ENCODE peak calls at places on chromosomes 1 and 21, in eight cellular contexts. S, D, O, U, A, C, G and V are unnamed samples.

GRCh38 chr1:170321113-170321512 is 175.4 kb downstream of the NTMT2 start:
- DNase-seq in C (peak; percentile 53), U (peak; percentile 88), G (no peak), O (no peak), A (no peak), S (no peak), D (no peak), V (no peak)

GRCh38 chr1:4974981-4975685 is 320.7 kb downstream of the AJAP1 start:
- DNase-seq in U (no peak), C (no peak), A (no peak), D (no peak), S (no peak), G (no peak), O (no peak), V (no peak)

GRCh38 chr1:172671591-172671990 is 12.7 kb downstream of the FASLG start:
- DNase-seq in S (no peak), A (no peak), O (no peak), C (peak; percentile 55), U (peak; percentile 81), D (no peak), G (no peak), V (no peak)

GRCh38 chr1:110645962-110646735 is 28.6 kb downstream of the KCNA3 start:
- DNase-seq in G (no peak), A (no peak), D (no peak), S (no peak), U (peak; percentile 3), O (no peak), C (peak; percentile 73), V (no peak)

GRCh38 chr1:21669287-21670058 is at the start of gene RAP1GAP:
- DNase-seq in C (no peak), D (peak; percentile 63), O (peak; percentile 71), A (no peak), S (no peak), U (no peak), G (peak; percentile 61), V (no peak)

GRCh38 chr1:246794261-246795093 is 70.3 kb downstream of the SCCPDH start:
- DNase-seq in O (no peak), U (no peak), S (no peak), C (peak; percentile 9), D (no peak), A (no peak), G (no peak), V (no peak)

GRCh38 chr1:170721621-170722020 is 57.7 kb downstream of the PRRX1 start:
- DNase-seq in O (no peak), S (no peak), G (no peak), A (no peak), D (no peak), C (no peak), U (no peak), V (no peak)

GRCh38 chr1:209647212-209647611 is 5.0 kb downstream of the LAMB3 start:
- DNase-seq in D (no peak), S (no peak), O (peak; percentile 33), G (no peak), A (no peak), C (no peak), U (no peak), V (no peak)

GRCh38 chr21:21559285-21560045 is 561.3 kb downstream of the NCAM2 start:
- DNase-seq in O (no peak), A (no peak), G (no peak), U (peak; percentile 1), C (no peak), S (no peak), D (no peak), V (no peak)

GRCh38 chr1:29991025-29991424 is 732.4 kb downstream of the MATN1 start:
- DNase-seq in C (no peak), O (no peak), U (no peak), A (no peak), D (no peak), S (peak; percentile 70), G (peak; percentile 87), V (no peak)

GRCh38 chr1:166479052-166479631 is 312.3 kb upstream of the FAM78B start:
- DNase-seq in O (peak; percentile 43), G (peak; percentile 49), U (no peak), S (no peak), D (no peak), C (peak; percentile 18), A (peak; percentile 77), V (no peak)

GRCh38 chr1:224429616-224430015 is 5.0 kb downstream of the WDR26 start:
- DNase-seq in A (no peak), C (no peak), D (no peak), O (no peak), S (no peak), G (no peak), U (no peak), V (no peak)

GRCh38 chr1:55314740-55315139 is 99.6 kb upstream of the USP24 start:
- DNase-seq in A (no peak), D (no peak), U (no peak), C (no peak), O (no peak), S (no peak), G (no peak), V (no peak)

GRCh38 chr1:108595510-108595909 is 35.6 kb downstream of the EEIG2 start:
- DNase-seq in U (peak; percentile 12), C (peak; percentile 32), O (no peak), S (no peak), A (no peak), D (no peak), G (no peak), V (no peak)

DNA sequence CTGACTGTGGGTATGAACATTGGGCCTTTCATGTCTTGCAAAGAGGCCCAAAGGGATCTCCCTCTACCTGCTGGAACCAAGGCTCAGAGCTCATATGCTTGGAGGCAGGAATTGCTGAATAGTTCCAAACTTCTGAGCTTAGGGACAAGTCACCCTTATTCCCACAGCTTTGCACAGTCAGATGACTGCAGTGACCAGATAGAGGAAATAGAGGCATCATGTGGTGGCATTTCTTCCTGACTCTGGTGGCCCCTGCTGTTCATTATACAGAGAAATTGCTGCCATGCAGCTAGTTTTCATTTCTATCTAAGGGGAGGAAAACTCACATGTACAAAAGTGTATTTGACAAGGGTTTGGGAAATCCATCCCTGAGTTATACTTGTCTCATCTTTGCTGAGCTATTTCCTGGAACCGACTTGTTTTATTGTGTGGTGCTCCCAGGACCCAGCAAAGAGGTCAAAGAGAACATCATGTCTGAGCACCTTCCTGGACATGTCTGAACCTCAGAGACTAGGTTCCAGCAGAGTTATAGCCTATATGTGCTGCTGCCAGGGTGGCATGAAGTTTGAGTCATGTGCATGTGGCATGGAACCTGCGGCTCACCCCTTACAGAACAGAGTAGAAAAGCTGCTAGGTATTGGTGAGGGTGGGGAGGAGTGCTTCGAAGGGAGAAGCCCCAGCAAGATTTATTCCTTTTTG is 131.2 kb downstream of the PIK3R3 start:
- DNase-seq in A (no peak), D (no peak), C (no peak), O (no peak), S (no peak), U (no peak), G (peak; percentile 8), V (no peak)
- TF ChIP-seq CTCF in A (no peak), D (no peak), C (no peak), O (no peak), S (no peak), U (no peak), G (no peak), V (no peak)

GRCh38 chr21:42314616-42315295 is 453 bp downstream of the TFF3 start:
- DNase-seq in O (no peak), U (no peak), S (no peak), G (no peak), A (no peak), D (no peak), C (no peak), V (no peak)
- H3K4me1 ChIP-seq in O (no peaks in the 10 kb centered on the region), U (peaks cover 3% of the 10 kb centered on the region), S (peaks cover 4% of the 10 kb centered on the region), G (peaks cover 11% of the 10 kb centered on the region), A (peaks cover 5% of the 10 kb centered on the region), D (peaks cover 19% of the 10 kb centered on the region), C (no peaks in the 10 kb centered on the region), V (peaks cover 28% of the 10 kb centered on the region)

GRCh38 chr1:66247415-66248208 is 286.3 kb upstream of the SGIP1 start:
- DNase-seq in G (no peak), O (no peak), D (no peak), A (no peak), C (no peak), U (no peak), S (no peak), V (no peak)

GRCh38 chr1:66244429-66244828 is 289.5 kb upstream of the SGIP1 start:
- DNase-seq in A (no peak), G (no peak), S (no peak), D (no peak), C (no peak), O (no peak), U (no peak), V (no peak)

GRCh38 chr1:66248257-66248656 is 285.7 kb upstream of the SGIP1 start:
- DNase-seq in D (no peak), S (no peak), A (no peak), C (no peak), U (no peak), G (no peak), O (no peak), V (no peak)

GRCh38 chr1:66248746-66249145 is 285.2 kb upstream of the SGIP1 start:
- DNase-seq in G (no peak), D (no peak), A (peak; percentile 36), C (no peak), S (no peak), O (no peak), U (no peak), V (no peak)

DNA sequence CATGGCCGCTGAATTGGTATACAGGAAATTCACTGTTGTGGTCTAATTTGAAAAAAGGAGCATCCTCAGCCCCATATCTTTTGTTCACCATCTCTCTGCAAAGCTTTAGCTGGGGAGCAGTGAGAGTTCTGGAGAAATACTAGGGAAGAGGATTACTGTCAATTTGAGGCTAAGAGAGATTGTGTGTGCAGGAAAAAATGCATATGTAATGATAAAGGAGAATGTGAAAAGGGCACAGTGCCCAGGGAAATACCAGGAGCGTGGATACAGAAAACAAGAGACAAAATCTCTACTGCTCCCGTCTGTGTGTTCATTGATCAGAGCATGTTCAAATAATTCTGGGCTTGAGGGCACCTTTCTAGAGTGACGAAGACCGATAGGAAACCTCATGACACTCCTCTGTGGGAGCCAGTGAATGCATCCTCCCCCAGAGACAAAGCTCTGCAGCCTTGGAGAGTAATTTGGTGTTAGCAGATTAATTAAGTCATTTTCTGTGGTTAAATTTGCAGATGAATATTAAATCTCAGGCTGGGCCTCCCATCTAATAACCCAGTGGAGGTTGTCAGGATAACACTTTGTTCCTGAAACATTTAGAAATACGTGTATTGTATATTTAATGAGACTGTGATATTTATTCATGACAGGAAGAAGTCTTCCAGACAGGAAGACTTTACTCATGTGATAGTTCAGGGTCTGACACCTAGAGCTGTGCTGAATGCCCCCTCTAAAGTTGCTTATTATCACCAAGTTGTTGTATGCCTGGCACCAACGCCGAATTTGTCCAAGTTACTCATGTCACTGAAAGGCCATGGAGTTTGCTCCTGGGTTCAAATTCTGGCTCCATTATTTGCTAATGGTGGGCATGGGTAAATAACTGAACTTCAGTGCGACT is 287.3 kb upstream of the SGIP1 start:
- DNase-seq in A (no peak), G (no peak), U (no peak), O (no peak), S (no peak), C (no peak), D (no peak), V (no peak)
- H3K27ac ChIP-seq in A (no peak overlapping the region), G (no peak overlapping the region), U (no peak overlapping the region), O (no peak overlapping the region), S (no peak overlapping the region), C (no peak overlapping the region), D (no peak overlapping the region), V (no peak overlapping the region)

DNA sequence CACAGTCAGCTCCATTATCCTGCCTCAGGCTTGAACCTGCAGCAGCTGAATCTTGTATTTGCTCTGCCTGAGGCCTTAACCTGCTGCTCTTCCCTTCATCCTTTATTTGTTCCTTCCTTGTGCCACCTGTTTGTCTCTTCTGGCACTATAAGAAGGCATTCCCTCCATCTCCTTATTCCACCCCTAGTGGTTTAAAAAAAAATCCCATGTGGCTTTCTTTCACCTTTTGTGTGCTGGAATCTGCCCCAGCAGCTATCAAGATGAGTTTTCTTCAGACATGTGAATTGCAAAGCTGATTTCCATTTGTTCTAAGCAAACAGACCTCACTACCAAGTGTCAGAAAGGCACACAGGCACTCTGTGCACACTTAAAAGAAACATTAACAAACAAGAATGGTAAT is 294.6 kb downstream of the TTLL7 start:
- DNase-seq in C (no peak), O (no peak), D (no peak), S (no peak), G (no peak), A (no peak), U (no peak), V (no peak)
- TF ChIP-seq CTCF in C (no peak), O (no peak), D (no peak), S (no peak), G (peak; percentile 52), A (no peak), U (no peak), V (no peak)